ENCODE peak calls at places on chromosomes 5 and 9, in four cellular contexts. One of them, this sample, is unnamed.
A peak's percentile ranks its signal among the peaks of the same experiment; 100 is the strongest.

GRCh38 chr9:96486351-96487029 is 36.5 kb downstream of the HABP4 start:
- DNase-seq in kidney epithelial cell: no peak
- DNase-seq in lower leg skin: no peak
- DNase-seq in GM12865: no peak
- DNase-seq in this sample: no peak

GRCh38 chr5:139488269-139488668 is 5.7 kb upstream of the STING1 start:
- DNase-seq in kidney epithelial cell: no peak
- DNase-seq in lower leg skin: peak; percentile 47
- DNase-seq in GM12865: peak; percentile 39
- DNase-seq in this sample: no peak

GRCh38 chr9:137269231-137269772 is 8.2 kb upstream of the TOR4A start:
- DNase-seq in kidney epithelial cell: no peak
- DNase-seq in lower leg skin: no peak
- DNase-seq in GM12865: peak; percentile 70
- DNase-seq in this sample: peak; percentile 36

GRCh38 chr5:127572930-127573329 is 55.5 kb downstream of the PRRC1 start:
- DNase-seq in kidney epithelial cell: no peak
- DNase-seq in lower leg skin: no peak
- DNase-seq in GM12865: peak; percentile 31
- DNase-seq in this sample: peak; percentile 19

GRCh38 chr5:58019614-58020013 is 440.3 kb downstream of the PLK2 start:
- DNase-seq in kidney epithelial cell: no peak
- DNase-seq in lower leg skin: peak; percentile 26
- DNase-seq in GM12865: no peak
- DNase-seq in this sample: no peak

GRCh38 chr9:87065981-87066380 is 118.7 kb upstream of the GAS1 start:
- DNase-seq in kidney epithelial cell: no peak
- DNase-seq in lower leg skin: no peak
- DNase-seq in GM12865: no peak
- DNase-seq in this sample: no peak

GRCh38 chr5:177309351-177310191 is 2.1 kb downstream of the MXD3 start:
- DNase-seq in kidney epithelial cell: no peak
- DNase-seq in lower leg skin: no peak
- DNase-seq in GM12865: peak; percentile 86
- DNase-seq in this sample: peak; percentile 84

GRCh38 chr9:136312436-136312835 is 8.5 kb upstream of the CCDC187 start:
- DNase-seq in kidney epithelial cell: no peak
- DNase-seq in lower leg skin: no peak
- DNase-seq in GM12865: peak; percentile 40
- DNase-seq in this sample: peak; percentile 49

GRCh38 chr5:138755084-138755748 is 2.0 kb downstream of the CTNNA1 start:
- DNase-seq in kidney epithelial cell: no peak
- DNase-seq in lower leg skin: no peak
- DNase-seq in GM12865: peak; percentile 78
- DNase-seq in this sample: peak; percentile 34

GRCh38 chr5:132785355-132785754 is 8.3 kb upstream of the SEPTIN8 start:
- DNase-seq in kidney epithelial cell: no peak
- DNase-seq in lower leg skin: no peak
- DNase-seq in GM12865: peak; percentile 22
- DNase-seq in this sample: no peak

GRCh38 chr5:106454050-106454449 is 1216.7 kb downstream of the EFNA5 start:
- DNase-seq in kidney epithelial cell: no peak
- DNase-seq in lower leg skin: no peak
- DNase-seq in GM12865: peak; percentile 37
- DNase-seq in this sample: no peak

GRCh38 chr5:158212237-158212636 is 353.3 kb upstream of the CLINT1 start:
- DNase-seq in kidney epithelial cell: no peak
- DNase-seq in lower leg skin: no peak
- DNase-seq in GM12865: no peak
- DNase-seq in this sample: no peak

GRCh38 chr5:132215329-132215728 is 12.3 kb downstream of the P4HA2 start:
- DNase-seq in kidney epithelial cell: peak; percentile 86
- DNase-seq in lower leg skin: peak; percentile 89
- DNase-seq in GM12865: no peak
- DNase-seq in this sample: peak; percentile 99

GRCh38 chr5:54883374-54884194 is 101.8 kb downstream of the ESM1 start:
- DNase-seq in kidney epithelial cell: no peak
- DNase-seq in lower leg skin: peak; percentile 32
- DNase-seq in GM12865: no peak
- DNase-seq in this sample: peak; percentile 64

GRCh38 chr5:127802477-127802865 is 99.3 kb downstream of the CCDC192 start:
- DNase-seq in kidney epithelial cell: no peak
- DNase-seq in lower leg skin: no peak
- DNase-seq in GM12865: no peak
- DNase-seq in this sample: no peak

GRCh38 chr9:72880821-72881220 is 72.0 kb downstream of the ALDH1A1 start:
- DNase-seq in kidney epithelial cell: no peak
- DNase-seq in lower leg skin: peak; percentile 31
- DNase-seq in GM12865: no peak
- DNase-seq in this sample: no peak

GRCh38 chr9:137301086-137301947 is 754 bp downstream of the NRARP start:
- DNase-seq in kidney epithelial cell: no peak
- DNase-seq in lower leg skin: no peak
- DNase-seq in GM12865: peak; percentile 58
- DNase-seq in this sample: peak; percentile 62

GRCh38 chr5:366541-367357 is 45.2 kb downstream of the AHRR start:
- DNase-seq in kidney epithelial cell: no peak
- DNase-seq in lower leg skin: no peak
- DNase-seq in GM12865: no peak
- DNase-seq in this sample: no peak

GRCh38 chr9:36276840-36277239 is 18.6 kb upstream of the GNE start:
- DNase-seq in kidney epithelial cell: peak; percentile 76
- DNase-seq in lower leg skin: no peak
- DNase-seq in GM12865: no peak
- DNase-seq in this sample: no peak

GRCh38 chr5:168295574-168296201 is 4.2 kb downstream of the WWC1 start:
- DNase-seq in kidney epithelial cell: no peak
- DNase-seq in lower leg skin: no peak
- DNase-seq in GM12865: no peak
- DNase-seq in this sample: peak; percentile 71

GRCh38 chr5:154519375-154519774 is 41.3 kb upstream of the HAND1 start:
- DNase-seq in kidney epithelial cell: peak; percentile 29
- DNase-seq in lower leg skin: no peak
- DNase-seq in GM12865: no peak
- DNase-seq in this sample: peak; percentile 33

GRCh38 chr5:151257731-151258715 is 5.0 kb downstream of the GM2A start:
- DNase-seq in kidney epithelial cell: no peak
- DNase-seq in lower leg skin: no peak
- DNase-seq in GM12865: peak; percentile 81
- DNase-seq in this sample: peak; percentile 97

GRCh38 chr5:94802450-94802849 is 184.0 kb downstream of the SLF1 start:
- DNase-seq in kidney epithelial cell: no peak
- DNase-seq in lower leg skin: no peak
- DNase-seq in GM12865: no peak
- DNase-seq in this sample: peak; percentile 19

GRCh38 chr9:121744002-121744686 is 92.7 kb downstream of the DAB2IP start:
- DNase-seq in kidney epithelial cell: no peak
- DNase-seq in lower leg skin: peak; percentile 71
- DNase-seq in GM12865: peak; percentile 74
- DNase-seq in this sample: peak; percentile 50

GRCh38 chr5:117454716-117455212 is 880.1 kb upstream of the SEMA6A start:
- DNase-seq in kidney epithelial cell: no peak
- DNase-seq in lower leg skin: peak; percentile 30
- DNase-seq in GM12865: peak; percentile 70
- DNase-seq in this sample: peak; percentile 44

GRCh38 chr5:56588636-56589485 is 226.5 kb upstream of the MAP3K1 start:
- DNase-seq in kidney epithelial cell: no peak
- DNase-seq in lower leg skin: peak; percentile 72
- DNase-seq in GM12865: peak; percentile 98
- DNase-seq in this sample: no peak

GRCh38 chr9:113882636-113883164 is 6.6 kb downstream of the ZNF618 start:
- DNase-seq in kidney epithelial cell: no peak
- DNase-seq in lower leg skin: no peak
- DNase-seq in GM12865: no peak
- DNase-seq in this sample: no peak

GRCh38 chr9:74147906-74148305 is 349.2 kb upstream of the RORB start:
- DNase-seq in kidney epithelial cell: no peak
- DNase-seq in lower leg skin: no peak
- DNase-seq in GM12865: no peak
- DNase-seq in this sample: peak; percentile 11

GRCh38 chr5:177607452-177608192 is 7.7 kb downstream of the B4GALT7 start:
- DNase-seq in kidney epithelial cell: peak; percentile 31
- DNase-seq in lower leg skin: peak; percentile 58
- DNase-seq in GM12865: peak; percentile 56
- DNase-seq in this sample: peak; percentile 83

GRCh38 chr9:82116538-82116937 is 128.0 kb downstream of the SPATA31D1 start:
- DNase-seq in kidney epithelial cell: no peak
- DNase-seq in lower leg skin: no peak
- DNase-seq in GM12865: no peak
- DNase-seq in this sample: no peak

GRCh38 chr5:172683696-172684464 is 42.8 kb downstream of the NEURL1B start:
- DNase-seq in kidney epithelial cell: no peak
- DNase-seq in lower leg skin: no peak
- DNase-seq in GM12865: no peak
- DNase-seq in this sample: no peak
- H3K4me3 ChIP-seq in kidney epithelial cell: peak overlapping the region; percentile 3
- H3K4me3 ChIP-seq in lower leg skin: no peak overlapping the region
- H3K4me3 ChIP-seq in GM12865: no peak overlapping the region
- H3K4me3 ChIP-seq in this sample: no peak overlapping the region

GRCh38 chr5:31664566-31664965 is 25.6 kb downstream of the PDZD2 start:
- DNase-seq in kidney epithelial cell: no peak
- DNase-seq in lower leg skin: no peak
- DNase-seq in GM12865: peak; percentile 59
- DNase-seq in this sample: peak; percentile 5
- TF ChIP-seq CTCF in kidney epithelial cell: peak; percentile 32
- TF ChIP-seq CTCF in lower leg skin: no peak
- TF ChIP-seq CTCF in GM12865: peak; percentile 27
- TF ChIP-seq CTCF in this sample: no peak

GRCh38 chr5:111223086-111223789 is 946 bp upstream of the CAMK4 start:
- DNase-seq in kidney epithelial cell: no peak
- DNase-seq in lower leg skin: no peak
- DNase-seq in GM12865: no peak
- DNase-seq in this sample: peak; percentile 53
- H3K4me3 ChIP-seq in kidney epithelial cell: peak overlapping the region; percentile 54
- H3K4me3 ChIP-seq in lower leg skin: no peak overlapping the region
- H3K4me3 ChIP-seq in GM12865: peak overlapping the region; percentile 91
- H3K4me3 ChIP-seq in this sample: no peak overlapping the region

GRCh38 chr9:116151199-116151598 is 2.4 kb upstream of the PAPPA start:
- DNase-seq in kidney epithelial cell: no peak
- DNase-seq in lower leg skin: no peak
- DNase-seq in GM12865: no peak
- DNase-seq in this sample: no peak

GRCh38 chr9:116153765-116154333 is at the start of gene PAPPA:
- DNase-seq in kidney epithelial cell: no peak
- DNase-seq in lower leg skin: no peak
- DNase-seq in GM12865: no peak
- DNase-seq in this sample: no peak

GRCh38 chr9:116151966-116152381 is 1.6 kb upstream of the PAPPA start:
- DNase-seq in kidney epithelial cell: no peak
- DNase-seq in lower leg skin: no peak
- DNase-seq in GM12865: no peak
- DNase-seq in this sample: peak; percentile 35

GRCh38 chr9:116152941-116153764 is 438 bp upstream of the PAPPA start:
- DNase-seq in kidney epithelial cell: no peak
- DNase-seq in lower leg skin: no peak
- DNase-seq in GM12865: no peak
- DNase-seq in this sample: peak; percentile 41

DNA sequence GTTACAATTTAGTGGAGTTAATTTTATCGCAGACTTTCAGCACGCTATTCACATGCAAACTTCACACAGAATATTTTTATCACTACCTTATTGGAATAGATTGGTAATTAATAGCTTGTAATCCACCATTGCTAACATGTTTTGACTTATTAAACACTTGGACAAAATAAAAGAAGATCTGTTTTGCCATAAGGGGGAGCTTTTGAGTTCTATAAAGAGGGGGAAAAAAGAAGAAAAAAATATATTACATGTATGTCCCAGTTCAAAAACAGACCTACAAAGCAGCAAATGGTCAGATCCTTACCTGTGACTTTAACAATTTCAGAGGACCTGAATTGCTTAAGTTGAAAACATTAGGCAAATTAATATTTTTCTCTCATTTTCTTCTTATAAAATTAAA is 1.2 kb upstream of the PAPPA start:
- DNase-seq in kidney epithelial cell: no peak
- DNase-seq in lower leg skin: no peak
- DNase-seq in GM12865: no peak
- DNase-seq in this sample: peak; percentile 31
- TF ChIP-seq CTCF in kidney epithelial cell: peak; percentile 35
- TF ChIP-seq CTCF in lower leg skin: no peak
- TF ChIP-seq CTCF in GM12865: no peak
- TF ChIP-seq CTCF in this sample: peak; percentile 11

GRCh38 chr5:160479220-160479619 is 57.6 kb downstream of the PTTG1 start:
- DNase-seq in kidney epithelial cell: no peak
- DNase-seq in lower leg skin: no peak
- DNase-seq in GM12865: no peak
- DNase-seq in this sample: no peak
- H3K4me3 ChIP-seq in kidney epithelial cell: no peak overlapping the region
- H3K4me3 ChIP-seq in lower leg skin: no peak overlapping the region
- H3K4me3 ChIP-seq in GM12865: no peak overlapping the region
- H3K4me3 ChIP-seq in this sample: no peak overlapping the region

GRCh38 chr5:109688999-109689739 is 558 bp upstream of the MAN2A1 start:
- DNase-seq in kidney epithelial cell: peak; percentile 53
- DNase-seq in lower leg skin: peak; percentile 71
- DNase-seq in GM12865: peak; percentile 95
- DNase-seq in this sample: peak; percentile 92
- TF ChIP-seq CTCF in kidney epithelial cell: peak; percentile 7
- TF ChIP-seq CTCF in lower leg skin: no peak
- TF ChIP-seq CTCF in GM12865: no peak
- TF ChIP-seq CTCF in this sample: no peak

GRCh38 chr5:166240705-166241104 is 2050.7 kb upstream of the WWC1 start:
- DNase-seq in kidney epithelial cell: no peak
- DNase-seq in lower leg skin: no peak
- DNase-seq in GM12865: no peak
- DNase-seq in this sample: no peak

GRCh38 chr5:166236327-166236726 is 2055.1 kb upstream of the WWC1 start:
- DNase-seq in kidney epithelial cell: no peak
- DNase-seq in lower leg skin: no peak
- DNase-seq in GM12865: no peak
- DNase-seq in this sample: no peak
- H3K4me3 ChIP-seq in kidney epithelial cell: no peak overlapping the region
- H3K4me3 ChIP-seq in lower leg skin: no peak overlapping the region
- H3K4me3 ChIP-seq in GM12865: no peak overlapping the region
- H3K4me3 ChIP-seq in this sample: no peak overlapping the region

GRCh38 chr9:69806642-69807041 is 14.0 kb upstream of the CFAP95 start:
- DNase-seq in kidney epithelial cell: no peak
- DNase-seq in lower leg skin: no peak
- DNase-seq in GM12865: no peak
- DNase-seq in this sample: no peak

GRCh38 chr9:69812068-69813000 is 8.3 kb upstream of the CFAP95 start:
- DNase-seq in kidney epithelial cell: no peak
- DNase-seq in lower leg skin: no peak
- DNase-seq in GM12865: no peak
- DNase-seq in this sample: no peak

GRCh38 chr9:69805962-69806633 is 14.5 kb upstream of the CFAP95 start:
- DNase-seq in kidney epithelial cell: no peak
- DNase-seq in lower leg skin: peak; percentile 36
- DNase-seq in GM12865: no peak
- DNase-seq in this sample: no peak

GRCh38 chr9:69811329-69811989 is 9.2 kb upstream of the CFAP95 start:
- DNase-seq in kidney epithelial cell: no peak
- DNase-seq in lower leg skin: no peak
- DNase-seq in GM12865: no peak
- DNase-seq in this sample: no peak

GRCh38 chr9:69809304-69809863 is 11.2 kb upstream of the CFAP95 start:
- DNase-seq in kidney epithelial cell: no peak
- DNase-seq in lower leg skin: no peak
- DNase-seq in GM12865: peak; percentile 14
- DNase-seq in this sample: peak; percentile 34
- TF ChIP-seq CTCF in kidney epithelial cell: peak; percentile 14
- TF ChIP-seq CTCF in lower leg skin: no peak
- TF ChIP-seq CTCF in GM12865: peak; percentile 16
- TF ChIP-seq CTCF in this sample: peak; percentile 28

GRCh38 chr5:6727231-6727630 is 14.0 kb downstream of the TENT4A start:
- DNase-seq in kidney epithelial cell: no peak
- DNase-seq in lower leg skin: no peak
- DNase-seq in GM12865: no peak
- DNase-seq in this sample: no peak
- H3K4me3 ChIP-seq in kidney epithelial cell: no peak overlapping the region
- H3K4me3 ChIP-seq in lower leg skin: no peak overlapping the region
- H3K4me3 ChIP-seq in GM12865: no peak overlapping the region
- H3K4me3 ChIP-seq in this sample: no peak overlapping the region

This sample was measured in epithelial cell of esophagus.